ENCODE peak calls at places on chromosome X, in six cellular contexts. U, L, E, R, D and Y are unnamed samples.

GRCh38 chrX:112048707-112049106 is 33.9 kb downstream of the TRPC5 start:
- DNase-seq in D (no peak), E (no peak), U (no peak), R (no peak), L (peak; percentile 48), Y (no peak)

GRCh38 chrX:15816886-15817285 is 26.6 kb downstream of the ZRSR2 start:
- DNase-seq in U (peak; percentile 48), D (no peak), E (no peak), R (no peak), L (no peak), Y (peak; percentile 21)

GRCh38 chrX:87299563-87300160 is 217.9 kb upstream of the KLHL4 start:
- DNase-seq in D (peak; percentile 3), U (peak; percentile 5), E (no peak), R (no peak), L (peak; percentile 19), Y (peak; percentile 26)

GRCh38 chrX:134287356-134287755 is 50.4 kb downstream of the CCDC160 start:
- DNase-seq in E (no peak), L (no peak), D (no peak), U (no peak), R (no peak), Y (no peak)

GRCh38 chrX:85243761-85244410 is at the start of the genes SATL1 and ZNF711:
- DNase-seq in E (peak; percentile 77), R (peak; percentile 22), L (peak; percentile 87), U (peak; percentile 73), D (peak; percentile 27), Y (no peak)

GRCh38 chrX:134909258-134909657 is 81.5 kb upstream of the SMIM10 start:
- DNase-seq in U (no peak), D (peak; percentile 16), E (no peak), L (no peak), R (no peak), Y (no peak)

GRCh38 chrX:69065451-69065850 is 99.8 kb downstream of the PJA1 start:
- DNase-seq in U (peak; percentile 60), E (peak; percentile 39), R (no peak), L (no peak), D (no peak), Y (no peak)

GRCh38 chrX:133413218-133413925 is 1.9 kb downstream of the GPC4 start:
- DNase-seq in L (peak; percentile 45), D (no peak), E (peak; percentile 77), R (no peak), U (no peak), Y (no peak)

GRCh38 chrX:20487227-20487626 is 220.5 kb upstream of the RPS6KA3 start:
- DNase-seq in L (no peak), U (peak; percentile 53), E (no peak), D (no peak), R (no peak), Y (no peak)

GRCh38 chrX:149040873-149041535 is 464.1 kb downstream of the IDS start:
- DNase-seq in R (no peak), L (no peak), E (no peak), D (no peak), U (peak; percentile 36), Y (no peak)

GRCh38 chrX:73563740-73564073 is 710 bp downstream of the CHIC1 start:
- DNase-seq in U (peak; percentile 19), L (no peak), E (no peak), D (no peak), R (no peak), Y (no peak)

GRCh38 chrX:10040961-10041360 is 73.8 kb downstream of the CLDN34 start:
- DNase-seq in E (peak; percentile 19), R (no peak), L (no peak), U (no peak), D (no peak), Y (no peak)
- H3K4me1 ChIP-seq in E (no peaks in the 10 kb centered on the region), R (no peaks in the 10 kb centered on the region), L (peaks cover 7% of the 10 kb centered on the region), U (no peaks in the 10 kb centered on the region), D (no peaks in the 10 kb centered on the region), Y (no peaks in the 10 kb centered on the region)

DNA sequence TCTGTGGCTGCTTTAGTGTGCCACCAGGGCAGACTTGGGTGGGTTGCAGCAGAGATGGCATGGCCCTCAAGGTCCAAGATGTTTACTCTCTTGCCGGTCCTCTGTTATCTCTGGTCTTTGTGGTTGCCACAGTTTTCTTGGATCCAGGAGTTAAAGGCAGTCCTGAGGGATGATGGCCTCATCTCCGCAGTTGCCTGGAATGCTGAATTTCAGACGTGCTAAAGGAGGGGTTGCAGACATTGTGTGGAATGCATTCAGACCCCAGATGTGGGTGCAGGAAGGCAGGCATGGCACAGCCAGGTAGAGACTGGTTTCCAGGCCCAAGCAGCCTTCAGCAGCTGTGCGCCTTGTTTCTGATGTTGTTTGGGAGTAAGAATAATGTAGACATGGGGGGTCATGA is 64.4 kb downstream of the TBL1X start:
- DNase-seq in L (no peak), E (no peak), D (no peak), R (no peak), U (no peak), Y (no peak)
- H3K4me1 ChIP-seq in L (peaks cover 51% of the 10 kb centered on the region), E (no peaks in the 10 kb centered on the region), D (peaks cover 15% of the 10 kb centered on the region), R (no peaks in the 10 kb centered on the region), U (peaks cover 11% of the 10 kb centered on the region), Y (peaks cover 10% of the 10 kb centered on the region)

DNA sequence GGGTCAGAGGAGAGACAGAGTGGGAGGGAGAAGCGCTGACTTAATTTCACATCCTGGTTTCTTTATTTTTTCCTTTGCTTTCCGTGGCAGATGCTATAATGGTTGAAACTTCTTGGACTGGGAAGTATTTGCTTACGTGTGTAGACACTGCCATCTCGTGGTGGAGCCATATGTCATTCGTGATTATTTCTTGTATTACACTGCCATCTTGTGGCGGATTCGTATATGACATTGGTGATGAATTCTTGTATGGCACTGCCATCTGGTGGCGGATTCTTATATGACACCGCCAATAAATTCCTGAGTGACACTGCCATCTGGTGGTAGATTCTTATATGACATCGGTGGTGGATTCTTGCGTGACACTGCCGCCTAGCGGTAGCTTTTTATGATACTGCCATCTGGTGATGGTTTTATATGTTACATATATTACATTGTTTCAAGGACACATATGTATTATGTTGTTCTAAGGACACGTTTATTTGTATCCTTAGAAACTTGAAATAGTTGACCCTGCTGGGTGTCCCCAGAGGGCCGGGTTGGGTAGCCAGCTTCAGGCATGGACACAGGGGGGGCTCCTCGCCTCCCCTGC is 37.3 kb upstream of the CLCN4 start:
- DNase-seq in R (no peak), E (no peak), D (peak; percentile 50), U (peak; percentile 76), L (peak; percentile 89), Y (peak; percentile 84)
- H3K4me1 ChIP-seq in R (no peaks in the 10 kb centered on the region), E (no peaks in the 10 kb centered on the region), D (no peaks in the 10 kb centered on the region), U (no peaks in the 10 kb centered on the region), L (no peaks in the 10 kb centered on the region), Y (no peaks in the 10 kb centered on the region)

GRCh38 chrX:37754518-37754917 is 25.3 kb upstream of the CYBB start:
- DNase-seq in U (no peak), D (no peak), L (no peak), R (no peak), E (no peak), Y (peak; percentile 15)
- H3K4me1 ChIP-seq in U (no peaks in the 10 kb centered on the region), D (peaks cover 12% of the 10 kb centered on the region), L (no peaks in the 10 kb centered on the region), R (no peaks in the 10 kb centered on the region), E (no peaks in the 10 kb centered on the region), Y (peaks cover 29% of the 10 kb centered on the region)

DNA sequence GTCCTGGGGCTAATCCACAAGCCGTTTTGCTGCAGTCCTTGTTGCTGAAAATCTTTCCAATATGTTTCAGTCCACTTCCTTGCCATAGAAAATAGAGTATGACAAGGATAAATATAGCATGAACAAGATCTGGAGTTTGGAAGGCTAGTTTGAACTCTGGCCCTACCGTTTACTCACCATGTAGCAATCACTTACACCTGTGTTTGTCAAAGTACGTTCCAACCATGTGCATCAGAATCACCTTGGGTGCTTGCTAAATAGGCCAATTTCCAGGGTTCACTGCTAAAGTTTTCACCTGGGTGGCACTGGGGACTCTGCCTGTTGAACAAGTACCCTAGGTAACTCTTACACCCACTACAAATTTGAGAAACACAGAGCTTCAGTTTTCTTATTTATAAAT is 188.9 kb downstream of the ENOX2 start:
- DNase-seq in D (no peak), R (no peak), L (no peak), E (no peak), U (no peak), Y (no peak)
- H3K4me1 ChIP-seq in D (peaks cover 23% of the 10 kb centered on the region), R (no peaks in the 10 kb centered on the region), L (no peaks in the 10 kb centered on the region), E (no peaks in the 10 kb centered on the region), U (no peaks in the 10 kb centered on the region), Y (no peaks in the 10 kb centered on the region)

GRCh38 chrX:6777211-6778002 is 242.5 kb upstream of the VCX3A start:
- DNase-seq in D (no peak), E (no peak), U (no peak), R (no peak), L (no peak), Y (no peak)
- H3K4me1 ChIP-seq in D (no peaks in the 10 kb centered on the region), E (no peaks in the 10 kb centered on the region), U (no peaks in the 10 kb centered on the region), R (no peaks in the 10 kb centered on the region), L (no peaks in the 10 kb centered on the region), Y (no peaks in the 10 kb centered on the region)

DNA sequence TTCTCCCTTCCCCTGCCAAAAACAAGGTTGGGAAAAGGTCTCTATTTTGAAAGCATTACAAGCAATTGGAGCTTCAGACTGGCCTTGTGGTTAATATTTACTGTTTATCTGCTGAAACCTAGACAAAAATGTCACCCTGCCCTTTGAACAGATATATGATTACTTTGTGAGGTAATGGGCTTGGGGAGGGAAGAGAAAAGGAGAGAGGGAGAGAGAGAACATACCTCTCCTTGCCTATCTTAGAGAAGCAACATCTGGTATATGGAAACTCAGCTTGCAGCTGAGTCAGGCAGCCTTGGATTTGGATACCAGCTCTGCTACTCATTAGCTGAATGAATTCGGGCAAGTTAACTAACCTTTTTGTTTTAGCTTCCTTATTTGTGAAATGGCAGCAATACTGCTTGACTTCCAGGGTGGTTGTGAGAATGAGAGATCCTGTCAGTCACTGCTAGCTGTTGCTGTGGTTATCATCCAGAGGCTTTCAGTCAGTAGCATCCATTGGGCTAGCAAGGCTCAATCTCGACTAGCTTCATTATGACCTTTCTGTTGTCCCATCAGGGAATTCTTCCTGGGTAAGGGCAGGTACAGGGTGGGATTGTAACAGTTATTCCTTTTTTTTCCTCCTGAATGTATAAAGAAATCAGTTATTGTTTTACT is 41.1 kb downstream of the ZFX start:
- DNase-seq in R (no peak), E (no peak), L (no peak), D (no peak), U (peak; percentile 55), Y (no peak)
- H3K4me1 ChIP-seq in R (no peaks in the 10 kb centered on the region), E (peaks cover 2% of the 10 kb centered on the region), L (no peaks in the 10 kb centered on the region), D (peaks cover 2% of the 10 kb centered on the region), U (no peaks in the 10 kb centered on the region), Y (peaks cover 24% of the 10 kb centered on the region)

GRCh38 chrX:150871341-150871811 is 27.1 kb downstream of the CD99L2 start:
- DNase-seq in L (no peak), U (no peak), D (peak; percentile 15), E (no peak), R (no peak), Y (no peak)

GRCh38 chrX:150870487-150871340 is 27.8 kb downstream of the CD99L2 start:
- DNase-seq in L (no peak), R (no peak), D (no peak), E (no peak), U (no peak), Y (no peak)

GRCh38 chrX:150872773-150873336 is 25.6 kb downstream of the CD99L2 start:
- DNase-seq in R (no peak), L (no peak), E (no peak), D (no peak), U (no peak), Y (no peak)

GRCh38 chrX:150874448-150874847 is 24.0 kb downstream of the CD99L2 start:
- DNase-seq in U (no peak), R (no peak), E (no peak), L (no peak), D (no peak), Y (no peak)

GRCh38 chrX:150873616-150874015 is 24.9 kb downstream of the CD99L2 start:
- DNase-seq in L (no peak), E (no peak), D (no peak), R (peak; percentile 47), U (peak; percentile 56), Y (no peak)
- H3K4me1 ChIP-seq in L (no peaks in the 10 kb centered on the region), E (peaks cover 6% of the 10 kb centered on the region), D (peaks cover 21% of the 10 kb centered on the region), R (no peaks in the 10 kb centered on the region), U (peaks cover 3% of the 10 kb centered on the region), Y (no peaks in the 10 kb centered on the region)